ENCODE peak calls at places on chromosomes 2 and 18, in nine cellular contexts. W is K562, Q is stomach, O is sigmoid colon, X is upper lobe of left lung, D is HepG2, E is SK-N-SH, H is H1, C is GM12878. S is an unnamed sample. For H3K4me1, the result is how much of the 10 kb centered on the place peaks cover.

GRCh38 chr2:127661072-127661618 is 14.2 kb downstream of the LIMS2 start:
- DNase-seq in O (peak), C (no peak), D (no peak), W (no peak), X (peak), H (no peak), Q (no peak), E (no peak), S (peak)

GRCh38 chr2:46643493-46643892 is 164.1 kb downstream of the TMEM247 start:
- DNase-seq in Q (no peak), C (no peak), O (no peak), D (no peak), E (no peak), W (no peak), H (no peak), X (no peak), S (no peak)

GRCh38 chr18:11908182-11909080 is at the start of gene MPPE1:
- DNase-seq in E (peak), W (peak), C (peak), D (peak), X (peak), O (peak), H (peak), Q (peak), S (peak)

GRCh38 chr2:15764683-15765011 is 173.0 kb downstream of the DDX1 start:
- DNase-seq in W (no peak), X (peak), D (no peak), E (no peak), H (peak), Q (no peak), O (no peak), C (no peak), S (no peak)

GRCh38 chr2:96856776-96857673 is 791 bp downstream of the ANKRD39 start:
- DNase-seq in X (peak), Q (no peak), O (peak), E (no peak), H (peak), W (peak), D (peak), C (no peak), S (peak)

GRCh38 chr2:12304494-12305228 is 412.1 kb upstream of the TRIB2 start:
- DNase-seq in O (no peak), H (no peak), W (no peak), E (peak), D (no peak), X (no peak), C (no peak), Q (no peak), S (peak)

GRCh38 chr2:10303634-10304378 is 1.1 kb downstream of the HPCAL1 start:
- DNase-seq in W (peak), X (peak), C (no peak), H (peak), E (peak), D (peak), O (no peak), Q (peak), S (peak)

GRCh38 chr2:5913729-5914390 is 221.7 kb downstream of the SOX11 start:
- DNase-seq in E (no peak), Q (no peak), C (no peak), D (no peak), H (no peak), X (no peak), O (no peak), W (no peak), S (no peak)

GRCh38 chr18:56709463-56709862 is 58.3 kb downstream of the WDR7 start:
- DNase-seq in E (peak), D (peak), W (peak), X (no peak), O (no peak), Q (no peak), H (no peak), C (peak), S (no peak)
- TF ChIP-seq EP300 in E (no peak), D (no peak), W (no peak), X (no peak), O (no peak), Q (no peak), H (no peak), C (peak), S (no peak)

GRCh38 chr2:36834721-36835120 is 131.6 kb downstream of the STRN start:
- DNase-seq in C (no peak), Q (no peak), D (no peak), H (no peak), W (no peak), O (no peak), X (no peak), E (no peak), S (no peak)

GRCh38 chr2:36835125-36835524 is 131.2 kb downstream of the STRN start:
- DNase-seq in D (no peak), E (no peak), C (no peak), Q (no peak), H (no peak), W (no peak), X (no peak), O (no peak), S (no peak)

GRCh38 chr2:36834203-36834602 is 132.1 kb downstream of the STRN start:
- DNase-seq in D (no peak), H (no peak), O (no peak), C (no peak), E (no peak), X (no peak), Q (no peak), W (no peak), S (no peak)

GRCh38 chr2:36831185-36831584 is 134.7 kb downstream of the VIT start:
- DNase-seq in O (no peak), E (no peak), C (no peak), Q (no peak), H (no peak), W (no peak), X (no peak), D (no peak), S (no peak)
- TF ChIP-seq POLR2AphosphoS5 in O (no peak), E (no peak), C (no peak), Q (no peak), H (no peak), W (no peak), X (no peak), D (no peak), S (no peak)

GRCh38 chr18:48935433-48935774 is 15.4 kb downstream of the SMAD7 start:
- DNase-seq in H (no peak), C (no peak), Q (no peak), D (no peak), X (no peak), O (no peak), W (no peak), E (no peak), S (no peak)

GRCh38 chr18:48933578-48934399 is 17.0 kb downstream of the SMAD7 start:
- DNase-seq in E (no peak), W (peak), H (no peak), X (peak), D (no peak), C (no peak), Q (peak), O (no peak), S (no peak)

GRCh38 chr18:48932822-48933510 is 17.8 kb downstream of the SMAD7 start:
- DNase-seq in Q (no peak), E (no peak), C (no peak), D (no peak), O (no peak), W (peak), H (no peak), X (no peak), S (no peak)

GRCh38 chr18:48934708-48935432 is 15.9 kb downstream of the SMAD7 start:
- DNase-seq in H (no peak), O (peak), E (no peak), C (peak), D (no peak), Q (peak), W (no peak), X (peak), S (peak)

GRCh38 chr18:48934400-48934707 is 16.4 kb downstream of the SMAD7 start:
- DNase-seq in C (no peak), D (no peak), E (no peak), X (no peak), W (no peak), O (no peak), H (no peak), Q (no peak), S (no peak)
- H3K4me1 ChIP-seq in C (half or more), D (half or more), E (half or more), X (half or more), W (half or more), O (half or more), H (half or more), Q (half or more), S (half or more)

DNA sequence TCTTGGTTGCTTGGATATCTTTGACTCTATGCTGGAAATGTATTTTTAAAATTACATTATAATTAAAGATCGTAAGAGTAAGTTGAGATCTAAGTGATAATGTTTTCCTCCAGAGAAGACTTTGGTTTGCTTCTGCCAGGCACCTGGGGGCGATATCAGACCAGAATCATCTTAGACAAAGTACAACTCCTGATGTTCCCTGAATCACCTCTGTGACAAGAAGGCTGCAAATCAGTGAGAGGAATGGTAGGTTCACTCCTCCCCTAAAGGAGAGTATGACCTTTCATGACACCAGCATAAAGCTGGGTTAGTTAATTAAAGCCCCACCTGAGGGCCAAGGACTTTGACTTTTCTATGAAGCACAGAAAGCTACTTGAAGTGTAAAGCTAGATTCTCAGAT is 114.4 kb upstream of the DTNA start:
- DNase-seq in Q (no peak), C (no peak), O (no peak), E (no peak), H (no peak), X (no peak), W (no peak), D (peak), S (no peak)
- TF ChIP-seq EP300 in Q (no peak), C (no peak), O (no peak), E (no peak), H (no peak), X (no peak), W (no peak), D (no peak), S (no peak)

DNA sequence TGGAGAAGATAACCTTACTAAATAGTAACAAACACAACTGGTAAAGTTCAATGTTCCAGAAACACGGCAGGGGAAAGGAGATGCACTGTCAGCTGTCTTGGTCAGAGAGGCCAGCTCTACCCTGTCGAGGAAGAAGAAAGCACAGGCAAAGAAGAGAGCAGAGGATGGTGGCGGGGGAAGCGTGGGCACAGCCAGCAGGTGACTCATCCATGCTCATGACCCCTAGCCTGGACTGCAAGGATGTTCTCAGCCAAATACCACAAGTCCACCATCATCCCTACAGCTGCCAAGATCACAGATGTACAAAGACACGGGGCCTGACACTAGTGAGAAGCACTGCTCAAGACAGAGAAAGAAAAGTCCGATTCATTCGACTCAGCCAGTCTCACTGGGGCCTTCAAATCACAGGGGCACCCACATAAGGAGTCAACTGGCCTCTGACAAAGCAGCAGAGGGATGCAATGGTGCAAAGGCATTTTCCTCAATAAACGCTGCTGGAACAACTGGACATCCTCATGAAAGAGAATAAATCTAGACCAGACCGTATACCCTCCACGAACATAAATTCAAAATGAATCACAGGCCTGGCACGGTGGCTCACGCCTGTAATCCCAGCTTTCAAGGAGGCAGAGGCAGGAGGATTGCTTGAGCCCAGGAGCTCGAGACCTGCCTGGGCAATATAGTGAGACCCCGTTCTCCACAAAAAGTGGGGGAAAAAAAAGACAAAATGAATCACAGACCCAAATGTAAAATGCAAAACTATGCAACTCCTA is 5.6 kb downstream of the DTYMK start:
- DNase-seq in W (no peak), Q (no peak), O (peak), C (no peak), H (no peak), D (no peak), E (no peak), X (no peak), S (no peak)
- TF ChIP-seq POLR2AphosphoS5 in W (no peak), Q (no peak), O (peak), C (no peak), H (no peak), D (no peak), E (no peak), X (no peak), S (no peak)